ENCODE peak calls at places on chromosomes 11 and 22, in eight cellular contexts. R is hippocampal formation; M is Caki2; H is astrocyte of the spinal cord; T is AG09309; A is CD8-positive, alpha-beta memory T cell; P is stimulated activated CD4-positive, alpha-beta T cell treated with anti-CD3 and anti-CD28 coated beads, Interleukin-1b, Interleukin-23, amount 100 ng/mL, for 1 hour; Q is NCI-H1436. Z is an unnamed sample.

GRCh38 chr11:11849127-11849746 is 7.5 kb downstream of the USP47 start:
- DNase-seq in P (peak), M (peak), H (peak), R (peak), T (no peak), A (peak), Q (peak), Z (peak)

GRCh38 chr11:116243975-116244374 is 528.8 kb downstream of the BUD13 start:
- DNase-seq in R (no peak), H (no peak), A (no peak), T (no peak), Q (no peak), M (no peak), P (no peak), Z (no peak)

GRCh38 chr11:128415539-128415938 is 171.8 kb downstream of the ETS1 start:
- DNase-seq in P (no peak), R (no peak), A (no peak), H (peak), M (no peak), Q (no peak), T (no peak), Z (no peak)

GRCh38 chr11:73866586-73866996 is 10.1 kb downstream of the COA4 start:
- DNase-seq in P (no peak), Q (no peak), T (peak), M (peak), A (no peak), R (no peak), H (peak), Z (no peak)

GRCh38 chr22:46047226-46047625 is 70.3 kb upstream of the WNT7B start:
- DNase-seq in M (no peak), R (no peak), A (no peak), Q (no peak), T (no peak), H (no peak), P (no peak), Z (no peak)

GRCh38 chr11:12989428-12990242 is 19.5 kb upstream of the RASSF10 start:
- DNase-seq in T (no peak), R (no peak), H (no peak), M (peak), P (no peak), Q (no peak), A (no peak), Z (no peak)

GRCh38 chr11:204587-205109 is 2.6 kb downstream of the BET1L start:
- DNase-seq in Q (no peak), P (no peak), R (no peak), M (no peak), H (no peak), A (no peak), T (no peak), Z (no peak)

GRCh38 chr22:29700949-29701927 is 18.6 kb upstream of the CABP7 start:
- DNase-seq in P (no peak), M (peak), R (no peak), H (no peak), Q (peak), T (no peak), A (no peak), Z (peak)

GRCh38 chr11:106187860-106188456 is 110.5 kb downstream of the AASDHPPT start:
- DNase-seq in T (no peak), R (no peak), H (no peak), Q (no peak), M (no peak), P (no peak), A (no peak), Z (no peak)

GRCh38 chr11:26704249-26704648 is 17.6 kb downstream of the SLC5A12 start:
- DNase-seq in Q (no peak), M (no peak), P (no peak), R (no peak), H (peak), T (no peak), A (no peak), Z (no peak)

GRCh38 chr11:65493367-65494176 is 5.3 kb upstream of the MALAT1 start:
- DNase-seq in R (no peak), M (peak), Q (no peak), P (no peak), A (no peak), T (peak), H (peak), Z (no peak)

GRCh38 chr11:93614111-93614784 is 47.2 kb upstream of the CEP295 start:
- DNase-seq in A (no peak), P (no peak), R (no peak), M (no peak), H (no peak), T (no peak), Q (no peak), Z (no peak)

GRCh38 chr22:40176921-40177737 is 596 bp upstream of the TNRC6B start:
- DNase-seq in T (no peak), Q (no peak), R (no peak), P (peak), H (peak), M (peak), A (peak), Z (peak)

GRCh38 chr11:118109231-118109630 is 22.5 kb upstream of the SMIM35 start:
- DNase-seq in Q (no peak), R (no peak), A (no peak), H (no peak), M (no peak), T (no peak), P (no peak), Z (no peak)

GRCh38 chr11:9651899-9652748 is 11.8 kb upstream of the SWAP70 start:
- DNase-seq in H (no peak), A (no peak), T (no peak), Q (no peak), R (no peak), M (no peak), P (no peak), Z (no peak)

GRCh38 chr11:27701262-27702105 is 1.2 kb upstream of the BDNF start:
- DNase-seq in P (no peak), M (no peak), H (peak), A (no peak), R (peak), T (peak), Q (no peak), Z (no peak)

GRCh38 chr11:63907808-63908530 is 9.0 kb downstream of the RCOR2 start:
- DNase-seq in T (no peak), A (no peak), Q (no peak), H (no peak), M (no peak), R (no peak), P (no peak), Z (no peak)

GRCh38 chr22:37147186-37147990 is 2.3 kb downstream of the IL2RB start:
- DNase-seq in A (no peak), M (no peak), H (no peak), Q (no peak), R (no peak), T (no peak), P (no peak), Z (no peak)

GRCh38 chr11:5345831-5346230 is 2.5 kb upstream of the OR51B5 start:
- DNase-seq in P (no peak), Q (no peak), R (no peak), H (no peak), M (no peak), A (no peak), T (no peak), Z (no peak)

GRCh38 chr11:46984987-46985386 is 48.4 kb downstream of the CSTPP1 start:
- DNase-seq in H (no peak), T (no peak), P (no peak), R (no peak), A (no peak), M (no peak), Q (no peak), Z (no peak)

GRCh38 chr11:34114014-34114413 is 8.6 kb downstream of the NAT10 start:
- DNase-seq in M (no peak), A (no peak), P (no peak), R (no peak), H (no peak), T (no peak), Q (no peak), Z (no peak)